ENCODE peak calls at places on chromosomes 6 and 20, in eight cellular contexts. N, X, C, Y, T, I, E and W are unnamed samples.

GRCh38 chr6:88519227-88520019 is 353.3 kb upstream of the CNR1 start:
- DNase-seq in X (no peak), C (no peak), Y (no peak), N (no peak), E (no peak), I (no peak), T (no peak), W (no peak)

GRCh38 chr6:152295346-152295745 is 341.8 kb downstream of the SYNE1 start:
- DNase-seq in E (no peak), C (no peak), I (no peak), Y (no peak), N (no peak), X (no peak), T (no peak), W (no peak)

GRCh38 chr20:37353285-37353849 is 7.4 kb downstream of the SRC start:
- DNase-seq in N (no peak), E (no peak), I (no peak), T (no peak), C (no peak), Y (no peak), X (no peak), W (no peak)

GRCh38 chr20:62979876-62980373 is 26.8 kb downstream of the BHLHE23 start:
- DNase-seq in N (no peak), T (no peak), Y (no peak), X (no peak), I (no peak), C (no peak), E (no peak), W (peak)

GRCh38 chr20:61127311-61128044 is 124.6 kb upstream of the CDH4 start:
- DNase-seq in I (no peak), Y (peak), E (no peak), X (peak), N (no peak), C (no peak), T (no peak), W (no peak)

GRCh38 chr6:138082232-138082631 is 25.0 kb downstream of the PERP start:
- DNase-seq in T (no peak), Y (no peak), N (no peak), I (no peak), E (no peak), X (no peak), C (no peak), W (no peak)

GRCh38 chr20:64069614-64070243 is 6.7 kb downstream of the TCEA2 start:
- DNase-seq in C (no peak), X (peak), T (peak), I (no peak), Y (no peak), E (no peak), N (no peak), W (no peak)

GRCh38 chr6:113065606-113066005 is 718.5 kb downstream of the RFPL4B start:
- DNase-seq in T (no peak), Y (no peak), C (no peak), I (no peak), N (no peak), E (no peak), X (no peak), W (peak)

GRCh38 chr6:149990672-149991402 is 27.1 kb downstream of the ULBP1 start:
- DNase-seq in E (no peak), I (peak), T (peak), C (no peak), X (no peak), Y (no peak), N (no peak), W (no peak)

GRCh38 chr6:42532038-42532669 is 31.7 kb upstream of the UBR2 start:
- DNase-seq in E (peak), T (peak), X (peak), C (no peak), N (no peak), Y (no peak), I (no peak), W (peak)

GRCh38 chr6:156013155-156013554 is 557.5 kb upstream of the NOX3 start:
- DNase-seq in T (no peak), X (no peak), C (no peak), N (no peak), Y (no peak), I (no peak), E (no peak), W (no peak)

GRCh38 chr6:160161647-160161986 is 40.0 kb downstream of the SLC22A1 start:
- DNase-seq in N (no peak), I (no peak), Y (no peak), T (no peak), E (no peak), X (no peak), C (no peak), W (no peak)

GRCh38 chr6:14638932-14639875 is 521.6 kb downstream of the CD83 start:
- DNase-seq in C (no peak), E (no peak), I (no peak), T (no peak), N (no peak), Y (no peak), X (no peak), W (peak)

GRCh38 chr20:653110-653589 is at the start of gene SRXN1:
- DNase-seq in Y (peak), I (peak), C (peak), X (peak), E (peak), N (peak), T (peak), W (peak)

GRCh38 chr6:36838896-36839818 is at the start of gene CPNE5:
- DNase-seq in E (no peak), Y (no peak), C (no peak), N (no peak), X (no peak), T (peak), I (peak), W (no peak)

GRCh38 chr6:51613558-51613957 is 473.9 kb downstream of the PKHD1 start:
- DNase-seq in X (no peak), I (no peak), T (no peak), N (no peak), E (no peak), Y (no peak), C (no peak), W (no peak)

GRCh38 chr6:41306187-41306854 is 19.8 kb upstream of the TREM1 start:
- DNase-seq in C (peak), T (peak), I (no peak), Y (no peak), E (peak), N (peak), X (no peak), W (peak)

GRCh38 chr20:42308980-42309524 is 690.9 kb upstream of the CHD6 start:
- DNase-seq in N (no peak), X (no peak), T (no peak), E (peak), Y (no peak), I (no peak), C (no peak), W (no peak)

GRCh38 chr6:5025911-5026819 is 22.3 kb upstream of the RPP40 start:
- DNase-seq in N (no peak), T (no peak), C (no peak), E (no peak), X (no peak), Y (no peak), I (peak), W (no peak)

GRCh38 chr6:168179133-168179532 is 100.1 kb upstream of the FRMD1 start:
- DNase-seq in E (no peak), X (peak), N (no peak), T (no peak), I (peak), Y (no peak), C (no peak), W (no peak)